ENCODE peak calls at places on chromosomes 12 and 14, in five cellular contexts. One of them, this sample, is unnamed.

GRCh38 chr12:3933819-3934192 is 60.6 kb upstream of the PARP11 start:
- DNase-seq in brain microvascular endothelial cell: no peak
- DNase-seq in MM.1S: no peak
- DNase-seq in pancreas: no peak
- DNase-seq in lung: no peak
- DNase-seq in this sample: no peak

GRCh38 chr14:74954947-74955228 is 509 bp downstream of the PGF start:
- DNase-seq in brain microvascular endothelial cell: no peak
- DNase-seq in MM.1S: no peak
- DNase-seq in pancreas: no peak
- DNase-seq in lung: no peak
- DNase-seq in this sample: no peak

GRCh38 chr12:54701940-54702592 is 53.9 kb upstream of the DCD start:
- DNase-seq in brain microvascular endothelial cell: peak
- DNase-seq in MM.1S: peak
- DNase-seq in pancreas: no peak
- DNase-seq in lung: no peak
- DNase-seq in this sample: no peak

GRCh38 chr12:4145990-4146859 is 127.3 kb upstream of the CCND2 start:
- DNase-seq in brain microvascular endothelial cell: no peak
- DNase-seq in MM.1S: no peak
- DNase-seq in pancreas: no peak
- DNase-seq in lung: no peak
- DNase-seq in this sample: no peak

GRCh38 chr14:29454026-29454693 is 473.5 kb downstream of the PRKD1 start:
- DNase-seq in brain microvascular endothelial cell: no peak
- DNase-seq in MM.1S: no peak
- DNase-seq in pancreas: no peak
- DNase-seq in lung: no peak
- DNase-seq in this sample: no peak

GRCh38 chr12:2255301-2255700 is 202.5 kb downstream of the CACNA1C start:
- DNase-seq in brain microvascular endothelial cell: no peak
- DNase-seq in MM.1S: no peak
- DNase-seq in pancreas: no peak
- DNase-seq in lung: no peak
- DNase-seq in this sample: no peak

GRCh38 chr14:37443461-37443860 is 151.6 kb downstream of the FOXA1 start:
- DNase-seq in brain microvascular endothelial cell: no peak
- DNase-seq in MM.1S: no peak
- DNase-seq in pancreas: no peak
- DNase-seq in lung: no peak
- DNase-seq in this sample: no peak

GRCh38 chr12:88578821-88579518 is 1.3 kb downstream of the KITLG start:
- DNase-seq in brain microvascular endothelial cell: peak
- DNase-seq in MM.1S: no peak
- DNase-seq in pancreas: no peak
- DNase-seq in lung: peak
- DNase-seq in this sample: no peak

GRCh38 chr12:57897296-57897974 is 43.9 kb upstream of the ATP23 start:
- DNase-seq in brain microvascular endothelial cell: no peak
- DNase-seq in MM.1S: no peak
- DNase-seq in pancreas: no peak
- DNase-seq in lung: no peak
- DNase-seq in this sample: no peak

GRCh38 chr12:99152337-99152736 is 495.2 kb upstream of the GARIN6 start:
- DNase-seq in brain microvascular endothelial cell: no peak
- DNase-seq in MM.1S: no peak
- DNase-seq in pancreas: no peak
- DNase-seq in lung: no peak
- DNase-seq in this sample: no peak

GRCh38 chr12:66709893-66710292 is 31.0 kb upstream of the GRIP1 start:
- DNase-seq in brain microvascular endothelial cell: no peak
- DNase-seq in MM.1S: no peak
- DNase-seq in pancreas: no peak
- DNase-seq in lung: no peak
- DNase-seq in this sample: no peak

GRCh38 chr12:66713984-66714383 is 35.1 kb upstream of the GRIP1 start:
- DNase-seq in brain microvascular endothelial cell: no peak
- DNase-seq in MM.1S: peak
- DNase-seq in pancreas: no peak
- DNase-seq in lung: no peak
- DNase-seq in this sample: no peak

GRCh38 chr12:66707002-66707697 is 28.3 kb upstream of the GRIP1 start:
- DNase-seq in brain microvascular endothelial cell: no peak
- DNase-seq in MM.1S: no peak
- DNase-seq in pancreas: no peak
- DNase-seq in lung: no peak
- DNase-seq in this sample: no peak

GRCh38 chr12:66709444-66709773 is 30.5 kb upstream of the GRIP1 start:
- DNase-seq in brain microvascular endothelial cell: no peak
- DNase-seq in MM.1S: no peak
- DNase-seq in pancreas: no peak
- DNase-seq in lung: no peak
- DNase-seq in this sample: no peak

GRCh38 chr12:66708704-66709443 is 30.0 kb upstream of the GRIP1 start:
- DNase-seq in brain microvascular endothelial cell: no peak
- DNase-seq in MM.1S: peak
- DNase-seq in pancreas: no peak
- DNase-seq in lung: no peak
- DNase-seq in this sample: no peak
- TF ChIP-seq CTCF in brain microvascular endothelial cell: peak
- TF ChIP-seq CTCF in MM.1S: peak
- TF ChIP-seq CTCF in pancreas: peak
- TF ChIP-seq CTCF in lung: no peak
- TF ChIP-seq CTCF in this sample: peak

GRCh38 chr14:64137657-64138290 is 156.4 kb downstream of the ESR2 start:
- DNase-seq in brain microvascular endothelial cell: no peak
- DNase-seq in MM.1S: no peak
- DNase-seq in pancreas: no peak
- DNase-seq in lung: no peak
- DNase-seq in this sample: no peak
- TF ChIP-seq CTCF in brain microvascular endothelial cell: peak
- TF ChIP-seq CTCF in MM.1S: no peak
- TF ChIP-seq CTCF in pancreas: no peak
- TF ChIP-seq CTCF in lung: no peak
- TF ChIP-seq CTCF in this sample: peak

GRCh38 chr14:50383618-50384225 is 13.0 kb downstream of the CDKL1 start:
- DNase-seq in brain microvascular endothelial cell: no peak
- DNase-seq in MM.1S: no peak
- DNase-seq in pancreas: no peak
- DNase-seq in lung: no peak
- DNase-seq in this sample: no peak
- TF ChIP-seq CTCF in brain microvascular endothelial cell: no peak
- TF ChIP-seq CTCF in MM.1S: no peak
- TF ChIP-seq CTCF in pancreas: no peak
- TF ChIP-seq CTCF in lung: no peak
- TF ChIP-seq CTCF in this sample: no peak

GRCh38 chr12:117494833-117495714 is 133.6 kb upstream of the NOS1 start:
- DNase-seq in brain microvascular endothelial cell: no peak
- DNase-seq in MM.1S: no peak
- DNase-seq in pancreas: peak
- DNase-seq in lung: no peak
- DNase-seq in this sample: no peak
- TF ChIP-seq CTCF in brain microvascular endothelial cell: no peak
- TF ChIP-seq CTCF in MM.1S: no peak
- TF ChIP-seq CTCF in pancreas: no peak
- TF ChIP-seq CTCF in lung: no peak
- TF ChIP-seq CTCF in this sample: no peak

DNA sequence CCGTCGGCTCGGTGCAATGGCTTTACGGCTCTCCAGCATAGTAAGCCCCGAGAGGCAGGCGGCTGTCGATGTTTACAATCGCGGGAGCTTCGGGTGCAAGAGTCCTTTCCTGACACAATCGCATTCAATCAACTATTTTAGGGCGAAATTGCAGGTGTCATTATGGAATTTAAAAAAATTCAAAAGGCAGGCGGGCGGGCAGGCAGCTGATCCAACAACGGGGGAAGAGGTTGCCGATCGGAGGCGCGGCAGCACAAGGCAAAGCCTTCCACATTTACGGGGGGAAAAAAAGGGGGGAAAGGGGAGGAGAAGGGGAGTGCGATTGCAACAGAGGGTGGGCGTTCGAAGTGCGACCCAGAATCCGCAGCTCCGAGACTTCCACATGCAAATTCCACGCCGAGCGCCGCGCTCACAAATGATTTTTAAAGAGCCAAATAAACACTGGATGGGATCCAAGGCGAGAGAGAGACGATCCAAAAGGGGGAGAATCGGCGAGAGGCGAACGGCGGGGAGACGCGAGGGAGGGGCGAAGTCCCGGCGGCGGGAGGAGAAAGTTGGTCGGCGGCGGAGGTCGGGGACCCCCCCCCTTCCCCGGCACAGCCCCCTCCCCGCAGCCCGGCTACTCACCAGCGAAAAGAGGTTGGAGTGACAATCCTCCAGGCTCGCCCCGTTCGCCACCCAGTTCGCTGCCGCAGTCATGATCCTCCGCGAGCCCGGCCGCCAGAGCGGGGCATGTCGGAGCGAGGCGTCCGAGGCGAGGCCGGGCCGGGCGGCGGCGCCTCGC is 868 bp downstream of the MED13L start:
- DNase-seq in brain microvascular endothelial cell: peak
- DNase-seq in MM.1S: peak
- DNase-seq in pancreas: peak
- DNase-seq in lung: peak
- DNase-seq in this sample: peak
- TF ChIP-seq CTCF in brain microvascular endothelial cell: no peak
- TF ChIP-seq CTCF in MM.1S: no peak
- TF ChIP-seq CTCF in pancreas: no peak
- TF ChIP-seq CTCF in lung: no peak
- TF ChIP-seq CTCF in this sample: no peak

GRCh38 chr14:52951730-52952481 is 1.1 kb upstream of the FERMT2 start:
- DNase-seq in brain microvascular endothelial cell: peak
- DNase-seq in MM.1S: no peak
- DNase-seq in pancreas: peak
- DNase-seq in lung: peak
- DNase-seq in this sample: no peak
- TF ChIP-seq CTCF in brain microvascular endothelial cell: peak
- TF ChIP-seq CTCF in MM.1S: no peak
- TF ChIP-seq CTCF in pancreas: no peak
- TF ChIP-seq CTCF in lung: no peak
- TF ChIP-seq CTCF in this sample: peak

GRCh38 chr14:106436310-106436905 is 910.0 kb downstream of the TMEM121 start:
- DNase-seq in brain microvascular endothelial cell: no peak
- DNase-seq in MM.1S: peak
- DNase-seq in pancreas: peak
- DNase-seq in lung: peak
- DNase-seq in this sample: no peak
- TF ChIP-seq CTCF in brain microvascular endothelial cell: peak
- TF ChIP-seq CTCF in MM.1S: peak
- TF ChIP-seq CTCF in pancreas: peak
- TF ChIP-seq CTCF in lung: no peak
- TF ChIP-seq CTCF in this sample: peak

GRCh38 chr12:22126758-22127157 is 80.7 kb downstream of the CMAS start:
- DNase-seq in brain microvascular endothelial cell: no peak
- DNase-seq in MM.1S: no peak
- DNase-seq in pancreas: no peak
- DNase-seq in lung: no peak
- DNase-seq in this sample: no peak
- TF ChIP-seq CTCF in brain microvascular endothelial cell: no peak
- TF ChIP-seq CTCF in MM.1S: no peak
- TF ChIP-seq CTCF in pancreas: no peak
- TF ChIP-seq CTCF in lung: no peak
- TF ChIP-seq CTCF in this sample: no peak

GRCh38 chr12:92827836-92828431 is 101.2 kb downstream of the EEA1 start:
- DNase-seq in brain microvascular endothelial cell: peak
- DNase-seq in MM.1S: peak
- DNase-seq in pancreas: no peak
- DNase-seq in lung: no peak
- DNase-seq in this sample: no peak
- TF ChIP-seq CTCF in brain microvascular endothelial cell: peak
- TF ChIP-seq CTCF in MM.1S: peak
- TF ChIP-seq CTCF in pancreas: peak
- TF ChIP-seq CTCF in lung: peak
- TF ChIP-seq CTCF in this sample: peak

GRCh38 chr12:24778486-24779304 is 170.2 kb downstream of the BCAT1 start:
- DNase-seq in brain microvascular endothelial cell: peak
- DNase-seq in MM.1S: peak
- DNase-seq in pancreas: no peak
- DNase-seq in lung: no peak
- DNase-seq in this sample: no peak
- TF ChIP-seq CTCF in brain microvascular endothelial cell: peak
- TF ChIP-seq CTCF in MM.1S: peak
- TF ChIP-seq CTCF in pancreas: no peak
- TF ChIP-seq CTCF in lung: peak
- TF ChIP-seq CTCF in this sample: peak